ENCODE peak calls at places on chromosome 22, in four cellular contexts. A is neural progenitor cell, F is tibial nerve, I is fibroblast of lung. X is an unnamed sample.

GRCh38 chr22:33831651-33832050 is 88.6 kb downstream of the LARGE1 start:
- DNase-seq in F (no peak), I (no peak), A (no peak), X (no peak)

GRCh38 chr22:31926969-31927368 is 17.4 kb upstream of the YWHAH start:
- DNase-seq in F (no peak), A (peak), I (peak), X (no peak)

GRCh38 chr22:30212363-30212995 is 34.1 kb downstream of the LIF start:
- DNase-seq in F (peak), A (no peak), I (peak), X (peak)

GRCh38 chr22:30285846-30286200 is 3.5 kb downstream of the CASTOR1 start:
- DNase-seq in F (no peak), I (no peak), A (no peak), X (no peak)

GRCh38 chr22:37485714-37486223 is 415 bp downstream of the MFNG start:
- DNase-seq in F (no peak), A (no peak), I (no peak), X (no peak)

GRCh38 chr22:19061471-19062138 is 60.6 kb downstream of the DGCR2 start:
- DNase-seq in A (no peak), F (no peak), I (no peak), X (no peak)

GRCh38 chr22:32269316-32269715 is 14.2 kb upstream of the SLC5A4 start:
- DNase-seq in I (no peak), F (no peak), A (no peak), X (no peak)

GRCh38 chr22:29218758-29219408 is 13.2 kb downstream of the EMID1 start:
- DNase-seq in A (no peak), I (no peak), F (no peak), X (no peak)

GRCh38 chr22:31603081-31603525 is 58.9 kb downstream of the PISD start:
- DNase-seq in I (no peak), F (no peak), A (no peak), X (no peak)

GRCh38 chr22:28942801-28943500 is 59.6 kb downstream of the ZNRF3 start:
- DNase-seq in A (peak), I (no peak), F (no peak), X (no peak)

GRCh38 chr22:47125603-47126002 is 363.2 kb downstream of the TBC1D22A start:
- DNase-seq in F (no peak), A (no peak), I (no peak), X (no peak)
- TF ChIP-seq CTCF in F (no peak), A (peak), I (no peak), X (peak)

GRCh38 chr22:35377735-35378134 is 3.2 kb upstream of the HMOX1 start:
- DNase-seq in A (no peak), I (no peak), F (no peak), X (no peak)

GRCh38 chr22:35379146-35379993 is 1.5 kb upstream of the HMOX1 start:
- DNase-seq in A (no peak), I (no peak), F (no peak), X (no peak)

GRCh38 chr22:35380013-35380412 is 883 bp upstream of the HMOX1 start:
- DNase-seq in I (no peak), A (no peak), F (no peak), X (no peak)

GRCh38 chr22:35376728-35377472 is 4.0 kb upstream of the HMOX1 start:
- DNase-seq in A (peak), I (peak), F (peak), X (peak)

GRCh38 chr22:35378547-35379078 is 2.3 kb upstream of the HMOX1 start:
- DNase-seq in I (no peak), A (no peak), F (no peak), X (no peak)
- H3K27ac ChIP-seq in I (no peak), A (no peak), F (peak), X (no peak)

GRCh38 chr22:38844661-38845367 is 986 bp upstream of the NPTXR start:
- DNase-seq in F (no peak), I (peak), A (no peak), X (no peak)

GRCh38 chr22:38843201-38843715 is 570 bp downstream of the NPTXR start:
- DNase-seq in A (peak), I (peak), F (no peak), X (peak)

GRCh38 chr22:38845368-38845740 is 1.5 kb upstream of the NPTXR start:
- DNase-seq in A (no peak), F (no peak), I (no peak), X (no peak)

GRCh38 chr22:38842512-38843200 is 1.2 kb downstream of the NPTXR start:
- DNase-seq in A (no peak), F (no peak), I (no peak), X (no peak)

DNA sequence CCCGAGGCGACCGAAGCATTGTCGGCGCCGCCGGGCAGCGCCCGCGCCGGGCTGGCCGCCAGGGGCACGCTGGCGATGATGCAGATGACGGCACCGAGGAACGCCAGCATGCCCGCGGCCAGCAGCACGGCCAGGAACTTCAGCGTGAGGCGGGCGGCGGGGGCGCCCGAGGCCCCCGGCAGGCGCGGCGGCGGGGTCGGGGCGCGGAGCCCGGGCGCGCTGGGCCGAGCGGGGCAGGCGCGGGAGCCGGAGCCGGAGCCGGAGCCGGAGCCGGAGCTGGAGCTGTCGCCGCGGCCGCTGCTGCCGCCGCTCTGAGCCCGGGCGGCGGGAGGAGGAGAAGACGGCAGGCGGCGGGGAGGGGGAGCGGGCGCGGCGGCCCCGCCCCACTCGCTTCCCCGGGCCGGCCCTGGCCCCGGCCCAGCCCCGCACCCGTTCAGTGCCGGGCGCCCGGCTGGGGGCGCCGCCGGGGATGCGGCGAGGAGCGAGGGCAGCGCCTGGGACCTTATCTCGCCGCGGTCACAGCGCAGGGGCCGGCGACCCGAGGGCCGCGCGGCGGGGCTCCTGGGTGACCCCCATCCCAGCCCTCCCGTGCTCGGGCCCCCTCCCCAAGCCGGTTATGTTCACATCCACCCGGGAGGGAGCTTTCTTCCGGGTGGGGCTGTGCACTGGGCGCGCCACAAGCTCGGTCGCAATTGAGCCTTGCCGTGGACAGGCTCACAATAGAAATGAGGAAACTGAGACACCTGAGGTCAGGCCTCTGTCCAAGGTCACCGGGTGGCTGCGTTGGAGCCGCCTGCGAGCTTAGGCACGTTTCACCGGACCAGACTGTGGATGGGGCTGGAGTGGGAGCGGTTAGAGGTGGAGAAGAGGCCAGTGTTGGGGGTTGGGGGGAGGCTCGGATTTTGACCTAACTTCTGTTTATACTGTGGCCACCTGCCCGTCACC is at the start of gene NPTXR:
- DNase-seq in F (no peak), A (peak), I (peak), X (no peak)
- H3K4me3 ChIP-seq in F (peak), A (peak), I (peak), X (peak)

DNA sequence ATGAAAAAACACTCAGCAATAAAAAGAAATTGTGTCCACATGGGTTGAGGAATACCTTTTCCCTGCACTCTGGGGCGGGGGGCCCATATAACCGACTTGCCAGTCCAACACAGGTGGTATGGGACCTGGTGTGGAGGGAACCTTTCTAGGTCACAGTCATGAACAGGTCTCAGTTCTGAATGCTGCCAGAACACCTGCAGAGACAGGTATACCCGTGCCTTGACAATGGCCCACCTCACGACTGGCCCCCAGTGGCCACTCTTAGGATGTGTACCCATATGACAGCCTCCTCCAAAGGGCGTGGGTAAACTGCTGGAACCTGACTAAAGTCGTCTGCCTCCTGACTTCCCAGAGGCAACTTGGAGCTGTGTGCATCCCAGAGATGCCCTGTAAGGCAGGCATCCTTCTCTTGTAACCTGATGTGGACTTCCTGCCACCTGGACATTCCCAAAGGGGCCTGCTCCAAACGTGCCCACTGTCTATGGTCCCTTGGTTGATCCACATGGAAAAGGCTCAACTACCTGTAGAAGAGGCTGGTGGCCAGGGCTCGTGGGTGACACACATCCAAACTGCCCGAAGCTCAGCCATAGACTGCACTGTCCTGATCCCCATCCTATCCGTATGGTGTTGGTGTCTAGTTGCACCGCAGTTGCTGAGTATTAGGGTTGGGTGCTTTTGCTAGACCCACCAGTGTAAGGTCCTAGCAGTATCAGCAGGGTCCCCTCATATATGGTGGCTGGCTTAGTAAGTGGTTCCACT is 859.3 kb downstream of the BRD1 start:
- DNase-seq in F (no peak), I (no peak), A (peak), X (no peak)
- TF ChIP-seq CTCF in F (no peak), I (no peak), A (peak), X (no peak)

GRCh38 chr22:20952544-20953341 is 14.3 kb upstream of the AIFM3 start:
- DNase-seq in A (no peak), I (no peak), F (no peak), X (no peak)
- H3K27ac ChIP-seq in A (no peak), I (no peak), F (peak), X (no peak)

GRCh38 chr22:46077669-46078099 is 72.6 kb upstream of the PPARA start:
- DNase-seq in F (no peak), A (no peak), I (peak), X (no peak)
- H3K4me3 ChIP-seq in F (peak), A (no peak), I (peak), X (peak)

DNA sequence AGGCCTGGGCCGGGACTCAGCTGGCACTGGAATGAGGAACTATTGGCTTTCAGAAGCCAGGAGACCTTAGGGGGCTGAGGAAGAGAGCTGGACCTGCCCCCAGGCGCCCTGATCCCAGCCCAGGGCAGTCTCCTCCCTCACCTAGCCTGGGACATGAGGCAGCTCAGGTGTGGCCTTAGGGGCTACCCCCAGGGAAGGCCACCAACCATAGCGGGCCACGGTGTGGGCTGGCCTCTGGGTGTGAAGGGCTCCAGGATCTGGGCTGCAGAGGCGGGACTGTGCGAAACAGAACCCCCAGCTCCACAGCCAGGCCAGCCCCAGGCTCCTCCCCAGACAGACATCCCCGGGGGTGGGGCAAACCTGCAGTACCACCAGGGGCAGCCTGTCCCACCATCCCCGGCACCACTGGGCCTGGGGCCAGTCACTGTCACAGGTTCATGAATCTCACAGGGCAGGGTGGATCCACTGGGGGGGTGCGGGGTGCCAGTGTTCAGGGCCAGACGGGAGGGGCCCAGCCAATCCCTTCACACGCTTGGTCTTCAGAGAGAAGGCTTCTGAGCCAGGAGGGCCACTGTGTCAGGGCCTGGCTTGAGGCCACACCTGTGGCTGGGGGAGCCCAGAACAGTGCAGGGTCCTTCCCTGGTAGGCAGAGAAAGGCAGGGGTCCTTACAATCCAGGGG is 3.5 kb downstream of the PLXNB2 start:
- DNase-seq in A (peak), I (no peak), F (no peak), X (no peak)
- TF ChIP-seq CTCF in A (no peak), I (no peak), F (no peak), X (peak)

DNA sequence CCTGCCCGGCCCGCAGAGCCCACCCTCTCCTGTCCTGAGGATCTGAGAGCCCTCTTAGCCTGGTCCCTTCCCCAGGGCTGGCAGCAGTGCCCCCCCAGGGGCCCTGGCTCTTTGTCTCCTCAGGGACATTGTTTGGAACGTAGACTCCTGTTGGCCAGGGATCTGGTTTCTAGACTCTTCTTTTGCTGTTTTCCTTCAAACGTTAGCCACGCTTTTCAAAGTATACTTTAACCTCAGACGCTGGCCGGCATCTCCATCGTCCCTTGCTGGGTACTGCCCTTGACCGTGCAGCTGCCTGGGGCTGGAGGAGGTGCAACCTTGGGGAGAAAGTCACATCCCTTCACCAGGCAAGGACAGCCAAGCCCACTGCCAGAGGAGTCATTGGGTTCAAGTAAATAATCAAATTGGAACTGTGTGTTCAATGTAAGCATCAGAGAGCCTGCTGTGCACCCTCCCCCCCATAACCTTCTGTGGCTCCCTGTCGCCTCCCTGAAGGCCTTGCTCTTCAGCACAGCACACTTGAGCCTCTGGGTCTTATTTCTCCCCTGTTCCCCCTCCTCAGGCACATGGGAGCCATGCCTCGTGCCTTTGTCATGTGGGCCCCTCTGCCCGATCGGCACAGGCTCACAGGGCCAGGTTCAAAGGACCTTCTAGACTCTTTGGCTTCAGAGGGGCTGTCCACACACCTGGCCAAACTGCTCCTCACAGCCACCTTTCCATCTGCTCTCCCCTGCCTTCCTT is 21.8 kb upstream of the WNT7B start:
- DNase-seq in I (no peak), A (no peak), F (no peak), X (no peak)
- H3K27ac ChIP-seq in I (no peak), A (no peak), F (peak), X (no peak)